ENCODE peak calls at places on chromosomes 13 and 19, in five cellular contexts. F is PC-9; X is tibial artery; A is left lung; E is naive thymus-derived CD4-positive, alpha-beta T cell. Y is an unnamed sample. For H3K4me1, the result is how much of the 10 kb centered on the place peaks cover.

GRCh38 chr13:22232186-22232585 is 561.3 kb downstream of the FGF9 start:
- DNase-seq in F (no peak), X (no peak), A (no peak), E (no peak), Y (no peak)

GRCh38 chr19:1065606-1066109 is 1.3 kb upstream of the ARHGAP45 start:
- DNase-seq in F (peak), X (no peak), A (peak), E (peak), Y (peak)

GRCh38 chr13:40350283-40350992 is 316.0 kb downstream of the FOXO1 start:
- DNase-seq in F (no peak), X (no peak), A (no peak), E (no peak), Y (no peak)

GRCh38 chr19:53294786-53295441 is 27.4 kb upstream of the VN1R4 start:
- DNase-seq in F (no peak), X (no peak), A (no peak), E (no peak), Y (no peak)

GRCh38 chr13:85163063-85163462 is 636.2 kb downstream of the SLITRK6 start:
- DNase-seq in F (no peak), X (no peak), A (no peak), E (no peak), Y (no peak)

GRCh38 chr13:65926750-65927171 is 1303.4 kb downstream of the PCDH9 start:
- DNase-seq in F (no peak), X (no peak), A (peak), E (no peak), Y (no peak)

GRCh38 chr19:40687525-40688016 is 2.9 kb downstream of the NUMBL start:
- DNase-seq in F (no peak), X (peak), A (peak), E (no peak), Y (no peak)

GRCh38 chr13:103388839-103389238 is 322.6 kb upstream of the SLC10A2 start:
- DNase-seq in F (no peak), X (no peak), A (no peak), E (no peak), Y (no peak)

GRCh38 chr19:18620311-18620710 is 7.6 kb downstream of the TMEM59L start:
- DNase-seq in F (no peak), X (no peak), A (no peak), E (no peak), Y (no peak)

GRCh38 chr13:20553309-20553708 is 13.6 kb upstream of the IFT88 start:
- DNase-seq in F (no peak), X (no peak), A (no peak), E (no peak), Y (no peak)

GRCh38 chr13:45082964-45083363 is 37.3 kb upstream of the GTF2F2 start:
- DNase-seq in F (no peak), X (no peak), A (no peak), E (no peak), Y (peak)

GRCh38 chr19:38792250-38793111 is 3.5 kb downstream of the LGALS7B start:
- DNase-seq in F (no peak), X (no peak), A (no peak), E (no peak), Y (no peak)

GRCh38 chr19:58385313-58386165 is 1.5 kb upstream of the RPS5 start:
- DNase-seq in F (no peak), X (no peak), A (no peak), E (peak), Y (no peak)

GRCh38 chr13:105783261-105783660 is 752.2 kb downstream of the EFNB2 start:
- DNase-seq in F (no peak), X (no peak), A (no peak), E (no peak), Y (no peak)

GRCh38 chr13:96817336-96817941 is 176.8 kb downstream of the OXGR1 start:
- DNase-seq in F (no peak), X (no peak), A (no peak), E (no peak), Y (no peak)

GRCh38 chr19:10378124-10378523 is 2.2 kb downstream of the TYK2 start:
- DNase-seq in F (no peak), X (no peak), A (no peak), E (no peak), Y (no peak)

GRCh38 chr19:14440049-14440448 is 6.9 kb downstream of the PKN1 start:
- DNase-seq in F (no peak), X (peak), A (peak), E (peak), Y (no peak)

GRCh38 chr19:29678484-29679106 is 13.3 kb downstream of the PLEKHF1 start:
- DNase-seq in F (no peak), X (peak), A (peak), E (no peak), Y (no peak)

GRCh38 chr19:55261671-55262126 is 2.9 kb upstream of the PPP6R1 start:
- DNase-seq in F (no peak), X (no peak), A (no peak), E (no peak), Y (no peak)

GRCh38 chr19:11192957-11193939 is 4.1 kb downstream of the KANK2 start:
- DNase-seq in F (no peak), X (no peak), A (no peak), E (no peak), Y (no peak)

GRCh38 chr19:45473366-45474190 is 5.8 kb downstream of the FOSB start:
- DNase-seq in F (no peak), X (no peak), A (no peak), E (peak), Y (no peak)

DNA sequence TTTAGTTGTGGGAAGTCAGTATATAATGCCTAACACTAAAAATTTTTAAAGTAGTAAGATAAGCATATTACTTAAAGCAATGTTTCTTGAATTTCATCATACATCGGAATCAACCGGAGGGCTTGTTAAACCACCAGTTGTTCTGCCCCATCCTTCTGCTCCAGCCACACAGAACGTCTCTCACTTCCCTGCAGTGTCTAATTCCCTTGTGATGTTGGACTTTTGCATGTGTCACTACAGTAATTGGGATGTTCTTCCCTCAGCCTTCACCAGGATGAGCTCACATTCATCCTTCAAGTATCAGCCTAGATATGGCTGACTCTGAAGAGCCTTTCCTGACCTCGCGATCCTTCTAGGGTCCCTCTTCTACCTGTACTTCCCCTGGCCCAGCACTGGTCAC is 11.7 kb downstream of the CCDC70 start:
- DNase-seq in F (no peak), X (no peak), A (no peak), E (no peak), Y (no peak)
- H3K4me1 ChIP-seq in F (under half), X (under half), A (under half), E (under half), Y (under half)

DNA sequence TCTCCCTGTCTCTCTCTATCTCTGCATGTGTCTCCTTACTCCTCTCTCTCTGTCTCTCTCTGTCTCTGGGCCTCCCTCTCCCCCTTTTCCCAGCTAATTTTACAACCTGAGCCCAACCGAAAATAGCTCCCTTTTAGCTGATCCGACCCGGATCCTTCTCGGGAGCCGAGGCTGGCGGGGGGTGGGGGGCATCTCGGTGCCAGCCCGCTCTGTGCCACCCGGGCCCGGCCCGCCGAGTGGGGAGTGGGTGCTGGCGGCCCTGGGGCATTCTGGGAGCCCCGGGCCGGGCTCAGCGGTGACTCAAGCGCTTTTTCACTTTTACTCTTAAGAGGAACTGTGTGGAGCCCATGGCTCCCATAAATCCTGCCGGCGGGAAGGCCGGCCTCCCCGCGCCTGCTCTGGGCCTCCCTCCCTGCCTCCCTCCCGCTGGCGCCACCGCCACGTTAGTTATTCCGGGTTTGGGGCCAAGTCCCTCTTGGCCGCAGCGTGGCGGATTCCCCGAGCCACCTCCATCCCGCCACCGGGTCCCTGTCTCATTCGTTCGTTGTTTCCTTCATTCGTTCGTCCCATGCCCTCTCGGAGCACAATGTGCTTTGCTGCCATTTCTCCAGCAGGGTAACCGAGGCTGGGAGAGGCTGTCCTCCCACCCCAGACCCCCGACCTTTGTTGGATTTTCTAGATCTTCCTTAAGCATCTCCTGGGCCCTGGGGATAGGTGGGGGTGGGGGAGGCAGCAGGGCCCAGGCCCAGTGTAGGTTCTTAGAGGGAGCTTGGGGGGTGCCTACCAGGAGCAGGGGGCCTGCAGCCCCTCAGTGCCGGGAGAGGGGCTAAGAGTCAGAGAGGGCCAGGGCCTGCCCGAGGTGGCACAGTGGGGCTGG is 3.2 kb downstream of the NFIC start:
- DNase-seq in F (no peak), X (peak), A (peak), E (no peak), Y (no peak)
- H3K27ac ChIP-seq in F (no peak), X (peak), A (peak), E (no peak), Y (peak)

GRCh38 chr13:42110410-42111155 is 62.1 kb downstream of the DGKH start:
- DNase-seq in F (no peak), X (no peak), A (no peak), E (peak), Y (peak)

GRCh38 chr13:42108217-42108616 is 59.8 kb downstream of the DGKH start:
- DNase-seq in F (no peak), X (no peak), A (no peak), E (no peak), Y (no peak)

GRCh38 chr13:42107006-42107405 is 58.6 kb downstream of the DGKH start:
- DNase-seq in F (no peak), X (no peak), A (no peak), E (no peak), Y (no peak)

GRCh38 chr13:42112864-42113263 is 64.4 kb downstream of the DGKH start:
- DNase-seq in F (no peak), X (no peak), A (no peak), E (no peak), Y (no peak)

GRCh38 chr13:42109957-42110356 is 61.5 kb downstream of the DGKH start:
- DNase-seq in F (no peak), X (no peak), A (no peak), E (no peak), Y (no peak)
- H3K4me1 ChIP-seq in F (under half), X (under half), A (under half), E (under half), Y (under half)

DNA sequence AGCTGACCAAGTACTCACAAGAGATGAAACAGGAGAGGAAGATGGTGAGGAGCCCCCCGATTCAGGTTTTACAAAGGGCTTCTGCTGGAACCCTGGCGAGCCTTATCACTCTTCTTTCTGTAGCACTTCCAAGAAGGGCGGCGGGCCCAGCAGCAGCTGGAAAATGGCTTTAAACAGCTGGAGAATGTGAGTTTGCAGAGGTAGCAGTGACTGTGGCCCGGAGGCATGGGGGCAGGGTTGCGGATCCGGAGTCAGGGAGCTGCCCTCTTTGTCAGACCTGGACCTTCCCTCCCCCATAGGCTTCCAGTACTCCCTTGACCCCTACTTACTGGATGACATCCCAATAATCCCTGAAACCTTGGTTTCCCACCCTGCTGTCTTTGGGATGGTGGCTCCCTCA is 3.6 kb downstream of the TRIP10 start:
- DNase-seq in F (no peak), X (no peak), A (no peak), E (no peak), Y (no peak)
- H3K27ac ChIP-seq in F (peak), X (peak), A (no peak), E (no peak), Y (no peak)

DNA sequence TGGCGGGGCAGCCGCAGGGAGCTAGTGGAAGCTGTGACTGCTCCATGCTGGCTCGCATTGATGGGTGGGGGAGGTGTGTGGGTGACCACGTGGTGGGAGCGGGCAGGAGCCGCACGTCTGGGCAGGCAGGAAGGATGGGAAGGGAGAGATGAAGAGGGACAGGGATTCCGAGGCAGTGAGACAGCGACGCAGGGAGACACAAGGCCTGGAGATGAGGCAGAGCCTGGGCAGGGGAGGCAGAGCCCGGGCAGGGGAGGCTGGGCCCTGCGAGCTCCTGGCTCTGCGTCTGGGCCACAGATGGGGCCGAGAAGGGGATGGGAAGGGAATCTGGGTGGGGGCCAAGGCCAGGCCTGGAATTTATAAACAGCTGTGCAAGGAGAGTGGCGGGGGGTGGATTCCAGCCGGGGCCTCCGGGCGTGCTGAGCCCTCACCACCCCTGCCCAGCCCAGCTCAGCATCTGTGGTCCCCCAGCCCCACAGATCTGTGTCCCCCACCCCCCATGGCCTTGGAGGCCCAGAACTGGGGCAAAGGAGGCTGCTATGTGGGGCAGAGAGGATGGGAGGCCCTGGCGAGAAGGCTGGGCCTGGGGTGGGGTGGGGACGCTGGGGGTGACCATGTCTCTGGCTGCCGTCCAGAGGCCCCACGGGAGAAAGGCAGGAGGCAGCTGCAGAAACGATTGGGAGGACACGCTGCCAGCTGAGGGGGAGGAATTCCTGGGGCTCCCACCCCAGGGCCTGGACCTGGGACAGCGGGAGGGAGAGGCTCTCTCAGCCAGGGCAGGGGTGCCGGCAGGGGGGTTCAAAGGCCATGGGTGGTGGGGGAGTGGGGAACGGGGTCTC is 6.0 kb downstream of the EHD2 start:
- DNase-seq in F (no peak), X (peak), A (peak), E (no peak), Y (peak)
- H3K4me1 ChIP-seq in F (under half), X (half or more), A (under half), E (under half), Y (under half)

Y was measured in foreskin keratinocyte.